ENCODE peak calls at places on chromosomes 3 and 15, in four cellular contexts. N, D, J and X are unnamed samples.

GRCh38 chr15:35293353-35294130 is 208.4 kb upstream of the NANOGP8 start:
- DNase-seq in N (no peak), J (peak), D (peak), X (peak)

GRCh38 chr3:185693985-185694675 is 108.0 kb downstream of the SENP2 start:
- DNase-seq in J (no peak), D (no peak), N (no peak), X (peak)

GRCh38 chr3:186902154-186902553 is 28.2 kb upstream of the ST6GAL1 start:
- DNase-seq in J (no peak), D (peak), N (no peak), X (no peak)

GRCh38 chr15:84819291-84819768 is 2.2 kb downstream of the ALPK3 start:
- DNase-seq in N (no peak), D (peak), J (no peak), X (peak)

GRCh38 chr15:94119215-94119815 is 112.0 kb upstream of the MCTP2 start:
- DNase-seq in N (no peak), J (no peak), D (peak), X (no peak)

GRCh38 chr3:9934235-9934621 is 594 bp downstream of the CRELD1 start:
- DNase-seq in N (no peak), D (no peak), J (no peak), X (no peak)

GRCh38 chr15:84748274-84749110 is at the start of gene ZNF592:
- DNase-seq in N (peak), D (peak), J (peak), X (peak)

GRCh38 chr3:46386206-46386605 is 15.5 kb downstream of the CCR5 start:
- DNase-seq in J (no peak), N (no peak), D (no peak), X (peak)

GRCh38 chr15:94970096-94970495 is 738.7 kb downstream of the MCTP2 start:
- DNase-seq in N (no peak), D (no peak), J (no peak), X (no peak)

GRCh38 chr3:160804762-160805161 is 48.7 kb downstream of the PPM1L start:
- DNase-seq in D (peak), N (no peak), J (no peak), X (peak)

GRCh38 chr3:43995078-43995928 is 246.4 kb upstream of the TOPAZ1 start:
- DNase-seq in D (peak), J (peak), N (peak), X (peak)

GRCh38 chr3:123571264-123571972 is 13.4 kb downstream of the HACD2 start:
- DNase-seq in N (no peak), J (peak), D (peak), X (no peak)

GRCh38 chr15:76151599-76151974 is 91.8 kb downstream of the TMEM266 start:
- DNase-seq in J (peak), N (no peak), D (peak), X (no peak)

GRCh38 chr15:76147906-76148553 is 88.2 kb downstream of the TMEM266 start:
- DNase-seq in D (peak), J (peak), N (peak), X (peak)

GRCh38 chr15:76150508-76150907 is 90.7 kb downstream of the TMEM266 start:
- DNase-seq in D (no peak), J (no peak), N (no peak), X (no peak)

GRCh38 chr15:76150971-76151598 is 91.3 kb downstream of the TMEM266 start:
- DNase-seq in J (peak), D (peak), N (peak), X (peak)

DNA sequence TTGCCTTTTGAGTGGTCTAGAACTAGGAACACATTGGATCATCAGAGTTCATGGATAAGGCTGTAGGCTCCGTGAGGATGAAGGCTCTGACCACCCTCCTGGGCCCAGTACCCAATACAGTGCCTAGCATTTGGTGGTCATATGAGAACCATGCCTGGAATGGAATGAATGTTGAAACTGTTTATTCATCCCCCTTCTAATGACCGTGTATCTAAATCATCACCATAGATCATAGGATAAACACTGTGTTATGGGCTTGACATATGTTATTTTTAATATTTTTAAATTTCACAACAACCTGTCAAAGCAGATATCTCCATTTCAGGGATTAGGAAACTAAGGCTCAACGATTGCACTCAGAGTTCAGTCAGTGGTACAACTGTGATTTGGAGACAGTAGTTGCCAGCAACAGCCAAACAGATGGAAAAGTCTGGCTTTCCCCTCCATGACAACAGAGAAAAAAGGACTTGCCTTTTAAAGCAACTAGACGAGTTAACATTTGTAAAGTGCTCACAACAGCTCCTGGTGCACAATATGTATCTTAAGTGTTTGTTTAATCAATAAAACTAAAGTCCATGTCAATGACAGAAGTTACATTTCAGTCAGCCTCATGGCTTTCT is 89.6 kb downstream of the TMEM266 start:
- DNase-seq in N (no peak), J (no peak), D (no peak), X (peak)
- H2BK5ac ChIP-seq in N (no peak), J (no peak), D (no peak), X (no peak)

GRCh38 chr3:138338816-138339215 is 9.2 kb upstream of the NME9 start:
- DNase-seq in J (no peak), N (no peak), D (no peak), X (no peak)
- H2BK120ac ChIP-seq in J (no peak), N (no peak), D (no peak), X (no peak)

GRCh38 chr3:48186993-48187578 is 1.1 kb downstream of the CDC25A start:
- DNase-seq in J (no peak), N (no peak), D (peak), X (peak)

GRCh38 chr3:48188266-48189201 is at the start of gene CDC25A:
- DNase-seq in D (peak), N (peak), J (peak), X (peak)

GRCh38 chr3:48185129-48185528 is 3.1 kb downstream of the CDC25A start:
- DNase-seq in N (no peak), D (no peak), J (no peak), X (no peak)

GRCh38 chr3:48189321-48189720 is 1.1 kb upstream of the CDC25A start:
- DNase-seq in N (no peak), D (no peak), J (no peak), X (no peak)

GRCh38 chr3:48187579-48188265 is 495 bp downstream of the CDC25A start:
- DNase-seq in D (peak), N (peak), J (peak), X (no peak)
- H2BK5ac ChIP-seq in D (no peak), N (no peak), J (no peak), X (no peak)

DNA sequence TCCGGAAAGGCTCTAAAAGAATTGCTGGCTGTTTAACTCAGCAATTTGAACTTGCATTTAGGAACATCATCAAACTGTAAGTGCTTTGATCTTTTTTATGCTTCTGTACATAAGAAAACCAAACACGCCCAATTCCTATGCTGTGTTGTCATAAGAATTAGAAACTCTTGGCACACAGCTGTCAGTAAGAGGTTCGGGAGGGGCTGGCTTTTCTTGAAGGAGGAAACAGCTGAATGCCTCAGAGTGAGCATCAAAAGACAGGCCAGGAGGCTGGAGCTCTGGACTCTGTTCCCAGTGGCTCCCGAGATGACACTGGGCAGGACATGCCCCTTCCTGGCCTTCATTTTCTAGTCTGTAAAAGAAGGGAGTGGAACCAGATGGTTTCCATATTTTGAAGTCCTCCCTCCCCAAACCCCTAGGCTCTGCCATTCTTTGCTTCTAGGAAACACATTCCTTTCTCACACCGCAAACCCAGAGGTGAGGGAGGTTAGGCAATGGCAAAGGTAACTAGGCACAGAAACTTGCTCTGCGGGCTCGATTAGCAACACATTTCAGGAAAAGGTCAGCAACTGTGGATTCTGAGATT is 73.8 kb upstream of the DLG1 start:
- DNase-seq in D (peak), J (no peak), N (no peak), X (peak)
- H2BK120ac ChIP-seq in D (no peak), J (no peak), N (no peak), X (no peak)

DNA sequence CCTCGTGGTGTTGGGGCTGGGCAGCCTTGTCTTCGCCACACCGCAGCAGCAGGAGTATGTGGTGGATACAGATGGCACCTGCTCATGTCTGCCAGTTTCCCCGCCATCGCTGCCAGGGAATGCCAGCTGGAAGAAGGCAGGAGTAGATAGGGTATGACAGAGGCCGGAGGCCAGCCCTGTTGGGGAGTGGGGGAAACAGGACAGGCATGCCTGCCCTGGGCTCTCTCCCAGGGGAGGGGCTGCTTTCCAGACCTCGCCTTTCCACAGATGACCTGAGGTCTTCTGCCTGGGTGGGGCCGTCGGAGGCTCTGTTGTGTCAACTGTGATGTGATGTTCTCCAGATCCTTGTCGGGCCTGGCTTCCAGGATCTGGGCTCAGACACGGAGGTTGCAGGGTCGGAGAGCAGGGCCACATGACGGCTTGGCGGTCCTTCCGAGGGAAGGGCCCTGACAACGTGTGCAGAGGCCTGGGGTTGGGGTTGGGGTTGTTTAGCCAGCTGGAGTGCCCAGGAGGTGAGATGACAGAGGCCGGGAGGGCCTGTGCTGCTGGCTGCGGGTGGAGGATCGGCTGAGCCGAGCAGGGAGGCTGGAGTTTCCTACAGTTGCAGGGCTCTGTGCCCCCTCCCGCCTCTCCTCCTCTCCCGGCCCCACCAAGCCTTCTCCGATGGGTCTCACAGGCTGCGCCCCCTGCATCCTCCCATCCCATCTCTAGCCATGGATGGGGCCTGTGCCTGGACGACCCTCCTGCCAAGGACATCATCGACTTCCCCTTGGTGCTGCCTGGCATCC is 102.0 kb downstream of the TBC1D2B start:
- DNase-seq in N (no peak), D (no peak), J (no peak), X (peak)
- H2BK5ac ChIP-seq in N (no peak), D (no peak), J (no peak), X (no peak)

DNA sequence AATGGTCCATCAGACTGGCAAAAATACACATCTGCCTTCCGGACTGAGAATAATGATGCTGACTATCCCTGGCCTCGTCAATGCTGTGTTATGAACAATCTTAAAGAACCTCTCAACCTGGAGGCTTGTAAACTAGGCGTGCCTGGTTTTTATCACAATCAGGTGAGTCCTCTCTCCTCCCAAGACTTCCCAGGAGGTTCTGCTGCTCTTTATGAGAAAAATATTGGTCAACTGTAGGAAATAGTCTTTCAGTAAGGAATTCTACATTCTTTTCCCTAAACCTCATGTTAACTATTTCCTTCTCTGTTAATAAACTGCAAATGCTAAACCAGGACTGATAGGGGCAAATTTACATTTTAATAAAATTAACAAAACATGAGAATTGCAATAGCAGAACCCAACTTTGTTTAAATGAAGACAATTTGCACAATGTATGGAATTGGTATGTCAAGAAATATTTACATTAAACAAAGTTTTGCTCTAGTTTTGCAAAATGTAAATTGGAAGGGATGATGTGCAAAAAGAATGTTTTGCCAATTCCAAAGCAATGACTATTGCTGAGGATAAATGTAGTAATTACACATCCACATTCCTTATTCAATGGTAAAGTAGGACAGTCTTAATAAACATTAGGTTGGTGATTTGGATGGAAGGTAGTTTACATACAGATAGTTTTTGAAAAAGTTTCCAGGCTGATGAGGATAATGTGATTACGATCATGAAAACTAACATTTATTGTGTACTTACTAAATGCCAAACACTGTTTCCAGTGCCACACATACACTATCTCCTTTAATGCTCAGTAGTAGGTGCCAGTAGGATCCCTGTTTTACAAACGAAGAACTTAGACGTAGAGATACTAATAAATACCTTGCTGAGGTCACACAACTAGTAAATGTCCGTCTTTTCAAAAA is 21.1 kb downstream of the UPK1B start:
- DNase-seq in N (no peak), D (no peak), J (no peak), X (no peak)
- H2BK120ac ChIP-seq in N (no peak), D (no peak), J (no peak), X (no peak)

GRCh38 chr3:169604568-169604967 is 58.9 kb downstream of the MECOM start:
- DNase-seq in D (peak), J (peak), N (no peak), X (no peak)
- H2BK5ac ChIP-seq in D (no peak), J (no peak), N (no peak), X (no peak)

DNA sequence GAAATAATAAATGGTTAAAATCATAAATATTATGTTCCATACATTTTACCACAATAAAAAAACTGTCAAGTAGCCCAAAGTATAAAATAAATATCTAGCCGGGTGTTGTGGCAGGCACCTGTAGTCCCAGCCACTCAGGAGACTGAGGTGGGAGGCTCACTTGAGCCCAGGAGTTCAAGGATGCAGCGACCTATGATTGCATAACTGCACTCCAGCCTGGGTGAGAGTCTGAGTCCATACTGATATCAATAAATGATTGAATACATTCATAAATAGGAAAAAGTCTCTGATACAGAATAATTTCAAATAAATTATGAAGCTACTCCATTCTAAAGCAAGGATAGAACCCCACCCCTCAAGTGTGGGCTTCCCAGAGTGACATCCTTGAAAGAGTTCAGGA is 68.5 kb upstream of the GATA2 start:
- DNase-seq in N (no peak), D (no peak), J (no peak), X (no peak)
- H2BK120ac ChIP-seq in N (no peak), D (no peak), J (no peak), X (no peak)

DNA sequence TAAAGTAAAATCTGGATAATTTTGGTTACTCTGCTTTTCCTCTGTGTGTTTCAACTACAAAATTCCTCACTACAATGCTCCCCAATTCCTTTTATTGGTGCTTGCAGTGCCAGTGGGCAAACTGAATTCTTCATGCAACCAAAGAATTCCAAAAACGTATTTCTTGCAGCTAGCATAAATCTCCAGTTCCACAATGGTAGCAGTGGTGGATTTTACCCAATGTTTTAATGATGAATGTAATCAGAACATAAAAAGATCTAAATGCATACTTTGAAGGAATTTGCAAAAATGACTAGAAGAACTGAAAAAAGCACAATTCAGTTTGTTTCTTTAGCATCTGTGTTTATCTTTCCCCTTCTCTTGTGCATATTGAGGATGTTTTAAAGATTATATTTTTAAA is 359.6 kb upstream of the TPRG1 start:
- DNase-seq in N (no peak), D (no peak), J (no peak), X (no peak)
- H2BK5ac ChIP-seq in N (no peak), D (no peak), J (no peak), X (no peak)

DNA sequence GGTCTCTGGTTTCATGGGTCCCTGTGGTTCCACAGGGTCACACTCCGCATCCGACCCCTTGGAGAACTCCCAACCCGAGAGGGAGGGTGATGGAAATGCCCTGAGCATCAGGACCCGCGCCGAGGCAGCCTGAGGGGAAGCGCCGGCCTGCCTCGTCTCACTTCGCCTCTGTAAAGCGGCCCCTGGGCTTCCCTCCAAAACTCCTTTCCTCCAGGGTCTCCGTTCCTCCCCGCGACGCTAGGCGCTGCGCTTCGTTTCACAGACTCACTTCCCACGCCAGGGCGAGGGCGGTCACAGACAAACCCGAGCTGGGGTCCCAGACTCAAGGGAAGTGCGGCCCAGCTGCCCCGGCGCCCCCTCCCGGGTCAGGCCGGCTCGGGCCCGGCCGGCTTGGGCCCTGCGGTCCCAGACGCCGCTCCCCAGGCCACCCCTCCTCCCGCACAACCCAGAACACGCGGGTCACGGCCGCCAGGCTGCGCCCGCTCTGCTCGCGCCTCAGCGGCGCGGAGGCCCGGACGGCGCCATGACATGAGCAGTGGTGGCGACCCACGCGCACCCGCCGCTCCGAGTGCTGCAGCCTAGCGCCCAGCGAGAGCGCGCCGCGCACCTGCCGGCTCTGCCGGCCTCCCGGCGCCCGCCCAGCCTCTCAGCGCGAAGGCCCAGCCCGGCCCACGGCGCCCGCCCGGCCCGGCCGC is 619 bp downstream of the NUP210 start:
- DNase-seq in N (peak), D (peak), J (peak), X (no peak)
- H2BK120ac ChIP-seq in N (no peak), D (no peak), J (no peak), X (no peak)